ENCODE peak calls at places on chromosomes 7 and 10, in four cellular contexts. T is SK-N-SH, J is cardiac muscle cell, C is right atrium auricular region. S is an unnamed sample.

GRCh38 chr10:30114871-30115270 is 55.5 kb upstream of the JCAD start:
- DNase-seq in T (peak), C (peak), J (peak), S (no peak)

GRCh38 chr10:31340343-31340742 is 21.3 kb downstream of the ZEB1 start:
- DNase-seq in J (peak), T (no peak), C (no peak), S (no peak)

GRCh38 chr7:18754766-18755165 is 259.2 kb downstream of the HDAC9 start:
- DNase-seq in J (peak), C (no peak), T (no peak), S (no peak)

GRCh38 chr7:16051561-16052280 is 365.2 kb upstream of the MEOX2 start:
- DNase-seq in T (no peak), C (no peak), J (peak), S (no peak)

GRCh38 chr10:56537984-56538383 is 176.9 kb upstream of the ZWINT start:
- DNase-seq in C (no peak), J (peak), T (no peak), S (peak)

GRCh38 chr7:144386741-144387140 is 16.8 kb downstream of the NOBOX start:
- DNase-seq in T (no peak), J (peak), C (no peak), S (no peak)

GRCh38 chr10:28186887-28187578 is 115.8 kb downstream of the MPP7 start:
- DNase-seq in T (no peak), C (no peak), J (no peak), S (no peak)

GRCh38 chr7:100585511-100586265 is at the start of gene LRCH4:
- DNase-seq in J (no peak), T (peak), C (peak), S (peak)

GRCh38 chr10:113463777-113464176 is 89.1 kb upstream of the HABP2 start:
- DNase-seq in C (no peak), J (no peak), T (peak), S (no peak)

GRCh38 chr10:79405221-79405994 is 40.0 kb downstream of the ZCCHC24 start:
- DNase-seq in J (peak), C (no peak), T (no peak), S (no peak)
- H3K27ac ChIP-seq in J (peak), C (peak), T (no peak), S (no peak)

DNA sequence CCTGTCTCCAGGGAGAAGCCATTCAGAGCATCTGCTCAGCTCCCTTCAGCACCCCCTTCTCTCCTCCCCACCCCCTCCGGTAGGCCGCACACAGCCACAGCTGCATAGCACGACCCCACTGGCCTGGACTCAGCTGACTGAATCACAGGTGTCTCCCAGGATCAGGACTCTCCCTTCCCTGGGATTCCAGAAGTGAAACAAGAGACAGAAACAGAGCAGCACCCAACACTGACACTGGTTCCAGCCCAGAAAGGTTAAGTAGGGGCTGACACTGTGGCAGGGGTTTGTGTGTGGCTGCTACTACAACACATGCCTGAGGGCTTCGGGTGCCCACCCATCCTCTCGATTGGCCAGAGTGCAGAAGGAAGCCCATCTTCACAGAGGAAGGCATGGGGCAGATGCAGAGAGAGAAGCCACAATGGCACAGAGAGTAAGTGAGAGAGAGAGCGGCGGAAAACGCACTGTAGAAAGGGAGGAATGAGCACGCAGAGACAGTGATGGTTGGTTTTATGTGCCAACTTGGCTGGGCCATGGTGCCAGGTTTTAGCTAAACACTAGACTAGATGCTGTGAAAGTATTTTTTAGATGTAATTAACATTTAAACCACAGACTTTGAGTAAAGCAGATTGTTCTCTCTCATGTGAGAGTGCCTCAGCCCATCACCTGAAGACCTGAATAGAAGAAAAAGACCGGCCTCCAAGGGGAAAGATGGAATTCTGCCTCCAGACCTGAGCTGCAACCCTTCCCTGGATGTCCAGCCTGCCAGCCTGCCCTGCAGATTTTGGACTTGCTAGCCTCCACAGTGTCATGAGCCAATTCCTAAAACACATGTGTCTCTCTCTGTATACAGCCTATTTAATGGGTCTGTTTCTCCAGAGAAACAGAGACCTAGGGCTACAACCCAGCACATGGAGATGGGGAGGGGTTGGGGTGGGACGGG is 107.5 kb downstream of the GRB10 start:
- DNase-seq in J (no peak), C (no peak), T (no peak), S (no peak)
- H3K27ac ChIP-seq in J (no peak), C (no peak), T (no peak), S (no peak)

DNA sequence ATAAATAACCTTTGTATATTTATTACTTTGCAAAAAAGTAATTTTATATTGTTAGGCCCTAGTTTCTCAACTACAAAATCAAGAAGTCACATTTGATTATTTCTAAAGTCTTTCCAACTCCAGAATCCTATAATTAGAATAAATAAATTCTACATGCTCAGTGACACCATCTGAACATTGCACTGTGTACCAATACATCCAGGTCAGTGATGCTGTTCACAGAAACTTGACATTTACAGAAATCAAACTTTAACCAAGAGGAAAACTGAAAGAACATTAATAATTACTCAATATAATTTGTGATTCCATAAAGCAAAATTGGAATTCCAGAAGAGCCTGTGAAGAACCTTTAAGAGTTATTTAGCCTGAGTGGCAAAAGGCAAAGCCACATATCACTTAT is 104.0 kb upstream of the FAM133B start:
- DNase-seq in C (no peak), J (no peak), T (no peak), S (no peak)
- H3K27ac ChIP-seq in C (no peak), J (peak), T (peak), S (no peak)

GRCh38 chr10:16440396-16441105 is 3.7 kb downstream of the PTER start:
- DNase-seq in T (peak), J (peak), C (no peak), S (peak)

GRCh38 chr10:16439294-16439693 is 2.5 kb downstream of the PTER start:
- DNase-seq in C (no peak), J (peak), T (no peak), S (no peak)

GRCh38 chr10:16436367-16436757 is 448 bp upstream of the PTER start:
- DNase-seq in C (no peak), T (no peak), J (no peak), S (no peak)

GRCh38 chr10:16436758-16437539 is at the start of gene PTER:
- DNase-seq in T (no peak), C (peak), J (peak), S (peak)

DNA sequence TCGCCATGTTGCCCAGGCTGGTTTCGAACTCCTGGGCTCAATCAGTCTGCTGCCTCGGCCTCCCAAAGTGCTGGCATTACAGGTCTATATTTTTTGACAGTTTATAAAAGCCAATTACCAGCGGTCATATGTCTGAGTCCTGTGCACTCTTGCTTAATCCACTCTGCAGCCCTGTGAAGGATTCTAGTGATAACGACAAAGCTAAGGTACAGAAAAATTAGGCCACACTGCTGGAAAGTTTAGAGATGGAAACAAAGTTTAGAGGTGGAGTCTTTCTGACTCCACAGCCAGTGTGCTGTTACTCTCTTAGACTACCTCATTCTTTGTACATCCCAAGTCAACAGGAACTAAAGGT is 707 bp downstream of the PTER start:
- DNase-seq in C (no peak), T (no peak), J (peak), S (no peak)
- H3K27ac ChIP-seq in C (peak), T (no peak), J (no peak), S (peak)

GRCh38 chr10:641149-642010 is 48.1 kb downstream of the DIP2C start:
- DNase-seq in T (no peak), C (no peak), J (no peak), S (no peak)

GRCh38 chr10:640673-641045 is 48.8 kb downstream of the DIP2C start:
- DNase-seq in C (no peak), J (no peak), T (no peak), S (no peak)

GRCh38 chr10:639001-639750 is 50.3 kb downstream of the DIP2C start:
- DNase-seq in T (no peak), C (no peak), J (no peak), S (no peak)

GRCh38 chr10:637771-638195 is 51.7 kb downstream of the DIP2C start:
- DNase-seq in T (no peak), C (no peak), J (no peak), S (no peak)

GRCh38 chr10:639751-640672 is 49.5 kb downstream of the DIP2C start:
- DNase-seq in C (no peak), J (no peak), T (no peak), S (no peak)
- H3K27ac ChIP-seq in C (no peak), J (no peak), T (no peak), S (no peak)

DNA sequence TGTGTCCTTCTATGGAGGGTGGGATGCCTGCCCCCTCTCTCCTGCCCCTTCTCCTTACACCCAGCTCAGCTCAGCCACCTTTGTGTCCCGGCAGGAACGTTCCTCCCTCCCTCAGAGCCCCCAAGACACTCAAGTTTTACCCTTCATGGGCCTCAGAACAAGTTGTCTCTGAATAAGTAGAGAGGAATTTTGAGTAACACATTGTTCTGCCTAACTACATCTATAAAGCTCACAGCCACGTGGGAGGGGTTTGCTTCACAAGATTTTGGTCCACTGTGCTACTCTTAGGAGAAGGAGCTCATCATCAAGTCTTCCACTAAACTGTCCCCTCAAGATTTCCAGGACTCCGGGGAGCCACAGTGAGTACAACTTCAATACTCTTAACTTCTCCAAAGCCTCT is 51.6 kb upstream of the ZNF32 start:
- DNase-seq in C (no peak), J (peak), T (no peak), S (no peak)
- H3K27ac ChIP-seq in C (no peak), J (no peak), T (no peak), S (no peak)

GRCh38 chr7:76380623-76380966 is 21.8 kb upstream of the YWHAG start:
- DNase-seq in J (peak), C (no peak), T (no peak), S (no peak)

GRCh38 chr7:76386691-76387260 is 22.7 kb downstream of the SSC4D start:
- DNase-seq in C (no peak), J (no peak), T (no peak), S (no peak)

GRCh38 chr7:76383089-76383944 is 24.5 kb upstream of the YWHAG start:
- DNase-seq in J (peak), T (peak), C (no peak), S (no peak)

GRCh38 chr7:76377186-76377918 is 18.6 kb upstream of the YWHAG start:
- DNase-seq in C (no peak), T (no peak), J (no peak), S (no peak)

GRCh38 chr7:76381814-76382213 is 23.0 kb upstream of the YWHAG start:
- DNase-seq in T (no peak), J (no peak), C (no peak), S (no peak)
- H3K27ac ChIP-seq in T (no peak), J (no peak), C (peak), S (peak)

GRCh38 chr10:44992070-44992731 is 8.5 kb upstream of the ZNF22 start:
- DNase-seq in J (no peak), T (no peak), C (peak), S (no peak)
- H3K27ac ChIP-seq in J (no peak), T (no peak), C (peak), S (no peak)

GRCh38 chr7:57300747-57301146 is 149.2 kb upstream of the ZNF716 start:
- DNase-seq in C (no peak), J (no peak), T (no peak), S (no peak)

GRCh38 chr7:57308631-57309408 is 141.2 kb upstream of the ZNF716 start:
- DNase-seq in J (no peak), T (peak), C (no peak), S (no peak)

DNA sequence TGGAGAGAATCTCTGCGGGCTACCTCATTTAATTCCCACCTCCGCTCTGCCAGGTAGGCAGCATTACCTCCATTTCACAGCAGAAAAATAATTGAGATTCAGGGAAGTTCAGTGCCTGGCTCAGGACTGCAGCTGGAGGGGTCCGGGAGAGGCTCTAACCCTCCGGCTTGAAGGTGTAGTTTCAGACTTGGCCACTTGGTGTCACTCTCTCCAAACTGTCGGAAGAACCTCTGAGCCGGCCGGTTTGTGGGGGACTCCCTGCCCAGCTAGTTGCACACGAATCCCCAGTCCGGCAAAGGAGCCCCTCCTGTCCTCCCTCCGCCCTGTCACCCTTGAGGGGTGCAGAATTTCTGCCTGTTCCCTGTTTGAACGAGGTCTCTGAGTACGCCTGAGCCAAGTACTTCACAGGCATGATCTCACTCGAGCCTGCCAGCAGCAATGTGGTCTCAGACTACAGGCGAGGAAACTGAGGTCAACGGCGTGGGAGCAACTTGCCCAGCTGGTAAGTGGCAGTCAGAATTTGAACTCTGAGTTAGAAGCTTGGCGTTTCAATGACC is 144.7 kb upstream of the ZNF716 start:
- DNase-seq in C (no peak), T (peak), J (no peak), S (no peak)
- H3K27ac ChIP-seq in C (no peak), T (no peak), J (no peak), S (no peak)

DNA sequence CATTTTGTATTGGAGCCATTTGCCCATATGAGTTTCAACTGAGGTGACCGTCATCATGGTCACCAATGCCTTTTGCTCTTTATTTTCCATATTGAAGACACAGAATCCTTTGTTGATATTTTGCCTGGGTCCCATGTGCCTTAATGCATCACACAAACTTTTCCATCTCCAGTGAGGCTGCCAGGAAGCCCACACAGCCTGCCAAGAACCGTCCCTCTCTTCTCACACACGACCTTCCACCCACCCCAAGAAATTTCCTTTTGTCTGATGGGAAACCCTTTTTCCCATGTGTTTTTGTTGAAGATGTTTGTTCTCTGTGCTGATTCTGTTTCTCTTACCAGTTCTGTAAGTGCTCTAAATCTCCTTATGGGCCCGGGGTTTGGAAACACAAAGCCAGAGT is 168.9 kb downstream of the CSTF2T start:
- DNase-seq in T (no peak), C (no peak), J (peak), S (no peak)
- H3K27ac ChIP-seq in T (no peak), C (no peak), J (no peak), S (no peak)